ENCODE peak calls at places on chromosomes 6 and 20, in five cellular contexts. Z is putamen, J is omental fat pad, B is kidney tubule cell, Q is NT2/D1. S is an unnamed sample.

GRCh38 chr20:37867289-37868195 is 35.4 kb upstream of the VSTM2L start:
- DNase-seq in Z (no peak), J (no peak), B (no peak), Q (no peak), S (no peak)

GRCh38 chr6:90144396-90144795 is 152.2 kb downstream of the BACH2 start:
- DNase-seq in Z (no peak), J (no peak), B (peak; percentile 52), Q (no peak), S (no peak)

GRCh38 chr20:3174442-3175263 is 1.3 kb upstream of the LZTS3 start:
- DNase-seq in Z (no peak), J (no peak), B (peak; percentile 55), Q (peak; percentile 63), S (no peak)

GRCh38 chr20:33038243-33038642 is 6.8 kb downstream of the BPIFB6 start:
- DNase-seq in Z (no peak), J (no peak), B (no peak), Q (no peak), S (no peak)

GRCh38 chr6:1792989-1793388 is 183.3 kb downstream of the FOXC1 start:
- DNase-seq in Z (no peak), J (no peak), B (peak; percentile 50), Q (peak; percentile 2), S (peak; percentile 43)

GRCh38 chr6:168616807-168617756 is 176.1 kb downstream of the SMOC2 start:
- DNase-seq in Z (peak; percentile 28), J (no peak), B (peak; percentile 44), Q (no peak), S (no peak)

GRCh38 chr6:31871068-31871659 is 7.6 kb downstream of the SLC44A4 start:
- DNase-seq in Z (no peak), J (no peak), B (peak; percentile 18), Q (no peak), S (no peak)

GRCh38 chr20:10433014-10433622 is 904 bp downstream of the MKKS start:
- DNase-seq in Z (no peak), J (no peak), B (peak; percentile 31), Q (no peak), S (peak; percentile 4)

GRCh38 chr6:101597711-101598110 is 204.2 kb downstream of the GRIK2 start:
- DNase-seq in Z (no peak), J (no peak), B (no peak), Q (no peak), S (peak; percentile 1)

GRCh38 chr6:57142178-57142525 is 30.0 kb upstream of the BAG2 start:
- DNase-seq in Z (no peak), J (no peak), B (no peak), Q (no peak), S (no peak)

GRCh38 chr20:40945754-40946451 is 82.7 kb upstream of the TOP1 start:
- DNase-seq in Z (peak; percentile 49), J (no peak), B (peak; percentile 35), Q (peak; percentile 86), S (peak; percentile 47)